ENCODE peak calls at places on chromosomes 6 and 20, in nine cellular contexts. B is gastrocnemius medialis; W is heart right ventricle; U is effector memory CD4-positive, alpha-beta T cell; Y is prostate gland; Z is CD8-positive, alpha-beta memory T cell; C is CD4-positive, alpha-beta memory T cell; G is tibial nerve; V is heart left ventricle. Q is an unnamed sample. For H3K4me1 and H3K36me3, the result is how much of the 10 kb centered on the place peaks cover.

GRCh38 chr6:154509421-154510143 is 903 bp downstream of the CNKSR3 start:
- DNase-seq in G (no peak), W (peak), U (no peak), B (peak), Y (peak), V (peak), C (no peak), Z (no peak), Q (peak)

GRCh38 chr6:102051001-102051400 is 657.5 kb downstream of the GRIK2 start:
- DNase-seq in B (no peak), C (no peak), Y (no peak), Z (no peak), V (no peak), W (no peak), G (no peak), U (no peak), Q (no peak)

GRCh38 chr20:23240519-23240918 is 110.1 kb upstream of the NXT1 start:
- DNase-seq in C (no peak), U (no peak), Z (no peak), V (no peak), Y (no peak), G (no peak), W (no peak), B (no peak), Q (no peak)

GRCh38 chr6:56835612-56836011 is 119.3 kb upstream of the BEND6 start:
- DNase-seq in B (no peak), C (no peak), Z (no peak), W (no peak), G (no peak), Y (no peak), U (no peak), V (no peak), Q (no peak)

GRCh38 chr6:111842891-111843290 is 30.4 kb downstream of the FYN start:
- DNase-seq in Y (no peak), U (no peak), V (no peak), Z (no peak), B (no peak), C (no peak), W (no peak), G (no peak), Q (no peak)

GRCh38 chr6:150711584-150712501 is 112.2 kb downstream of the PLEKHG1 start:
- DNase-seq in B (no peak), G (no peak), Y (peak), V (peak), U (no peak), W (peak), Z (no peak), C (no peak), Q (peak)

GRCh38 chr20:64161595-64162238 is 2.5 kb upstream of the MYT1 start:
- DNase-seq in G (no peak), Z (no peak), W (peak), C (peak), V (peak), B (no peak), U (no peak), Y (peak), Q (no peak)

GRCh38 chr6:168035661-168036616 is 38.5 kb downstream of the KIF25 start:
- DNase-seq in Z (no peak), V (peak), U (no peak), Y (no peak), G (no peak), B (no peak), W (no peak), C (no peak), Q (no peak)

GRCh38 chr20:36773548-36774242 is at the start of gene DSN1:
- DNase-seq in Z (peak), C (peak), V (peak), G (peak), U (peak), W (peak), B (peak), Y (peak), Q (peak)

GRCh38 chr20:14498809-14499208 is 161.4 kb upstream of the FLRT3 start:
- DNase-seq in U (no peak), Y (no peak), B (no peak), V (no peak), Z (no peak), W (no peak), C (no peak), G (no peak), Q (no peak)

GRCh38 chr6:148709577-148709976 is 37.3 kb upstream of the UST start:
- DNase-seq in U (no peak), G (no peak), C (no peak), Z (no peak), B (no peak), Y (peak), W (no peak), V (no peak), Q (no peak)

GRCh38 chr20:11173936-11174335 is 500.1 kb upstream of the JAG1 start:
- DNase-seq in B (no peak), C (no peak), G (no peak), Z (no peak), Y (no peak), V (no peak), W (no peak), U (no peak), Q (no peak)

GRCh38 chr6:138105446-138105845 is 1.8 kb downstream of the PERP start:
- DNase-seq in W (no peak), C (no peak), G (no peak), B (no peak), Z (no peak), V (no peak), Y (peak), U (no peak), Q (no peak)

GRCh38 chr20:61115627-61116026 is 136.4 kb upstream of the CDH4 start:
- DNase-seq in V (no peak), C (no peak), W (no peak), Z (no peak), Y (no peak), U (no peak), G (no peak), B (no peak), Q (no peak)

GRCh38 chr6:3269412-3269975 is 10.7 kb downstream of the PSMG4 start:
- DNase-seq in G (no peak), Z (no peak), U (no peak), W (no peak), V (no peak), C (peak), B (no peak), Y (no peak), Q (no peak)

GRCh38 chr6:163048345-163048744 is 320.6 kb downstream of the PACRG start:
- DNase-seq in V (no peak), W (no peak), Y (no peak), U (no peak), Z (no peak), B (no peak), C (no peak), G (no peak), Q (no peak)

DNA sequence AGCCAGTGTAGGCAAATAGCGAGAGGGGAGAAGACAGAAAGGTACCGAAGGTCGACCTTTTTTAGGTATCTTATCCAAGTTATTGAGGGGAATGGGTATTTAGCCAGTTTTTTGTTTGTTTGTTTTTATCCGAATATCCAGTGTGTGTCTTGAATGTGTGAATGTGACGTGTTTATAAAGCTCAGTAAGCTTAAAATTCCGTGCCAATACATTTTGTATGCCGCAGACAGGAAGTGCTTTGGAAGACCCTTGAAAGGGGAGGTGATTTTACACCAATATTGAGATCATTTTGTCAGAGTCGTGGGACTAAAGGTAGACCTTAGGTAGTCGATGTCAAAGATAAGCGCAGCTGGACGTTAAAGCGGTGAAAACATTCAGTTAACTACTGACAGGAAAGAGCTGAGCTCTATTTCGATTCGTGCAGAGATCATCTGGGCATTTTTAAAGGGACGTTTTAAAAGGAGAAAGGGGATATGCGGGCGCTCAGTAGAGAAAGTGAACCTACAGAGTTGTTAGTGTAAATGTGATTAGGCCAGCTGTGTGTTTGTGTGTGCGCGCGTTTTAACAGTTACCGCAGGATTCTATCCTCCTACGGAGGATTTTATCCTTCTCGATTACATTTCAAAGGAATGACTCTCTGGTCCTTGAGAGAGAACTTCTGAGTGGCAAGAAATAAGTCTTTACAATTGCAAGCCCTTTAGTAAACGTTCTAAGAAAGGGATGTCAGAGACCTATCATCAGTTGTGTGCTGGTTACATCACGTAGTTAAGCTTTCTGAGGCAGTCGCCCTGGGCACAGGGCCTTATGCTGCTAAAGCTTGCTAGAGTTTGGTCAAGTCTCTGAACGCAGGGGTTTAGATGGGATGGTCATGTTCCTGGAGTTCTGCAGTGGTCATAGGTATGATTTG is 597 bp upstream of the ECHDC1 start:
- DNase-seq in G (no peak), B (no peak), U (no peak), W (no peak), Z (peak), C (no peak), Y (no peak), V (no peak), Q (no peak)
- H3K4me1 ChIP-seq in G (under half), B (under half), U (under half), W (under half), Z (under half), C (under half), Y (under half), V (under half), Q (under half)

GRCh38 chr6:36524871-36525270 is 22.4 kb downstream of the STK38 start:
- DNase-seq in U (no peak), Z (no peak), Y (no peak), V (no peak), C (no peak), G (no peak), B (no peak), W (no peak), Q (no peak)

GRCh38 chr6:36523451-36523850 is 23.8 kb downstream of the STK38 start:
- DNase-seq in C (no peak), U (no peak), V (no peak), W (no peak), B (no peak), Y (no peak), Z (no peak), G (no peak), Q (no peak)

GRCh38 chr6:36523936-36524499 is 23.3 kb downstream of the STK38 start:
- DNase-seq in G (no peak), Y (no peak), W (no peak), V (no peak), B (no peak), Z (no peak), C (no peak), U (no peak), Q (no peak)

GRCh38 chr6:36526066-36526465 is 21.2 kb downstream of the STK38 start:
- DNase-seq in U (no peak), Z (no peak), V (no peak), C (no peak), G (no peak), B (no peak), Y (no peak), W (no peak), Q (no peak)

DNA sequence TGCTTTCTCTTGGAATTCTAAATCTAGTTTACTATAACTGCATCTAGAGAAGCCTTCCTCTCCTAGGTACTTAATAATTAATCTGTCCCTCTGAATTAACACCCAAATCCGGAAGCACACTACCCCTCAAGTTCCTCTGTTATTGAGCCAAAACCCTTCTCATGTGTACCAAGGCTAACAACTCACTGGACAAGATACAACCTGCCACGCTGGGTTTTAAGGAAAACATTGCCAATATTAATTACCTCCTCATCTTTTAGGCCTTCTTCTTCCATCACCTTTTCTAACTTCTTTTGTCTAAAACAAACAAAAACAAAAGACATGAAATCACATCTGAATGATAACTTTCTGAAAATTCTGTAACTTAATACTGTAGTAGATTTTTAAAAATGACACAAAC is 21.9 kb downstream of the STK38 start:
- DNase-seq in G (no peak), B (no peak), U (no peak), C (no peak), Z (no peak), Y (no peak), W (no peak), V (no peak), Q (no peak)
- H3K36me3 ChIP-seq in G (half or more), B (under half), U (half or more), C (half or more), Z (half or more), Y (under half), W (half or more), V (half or more), Q (under half)

GRCh38 chr6:157596461-157596860 is 215.5 kb downstream of the ZDHHC14 start:
- DNase-seq in B (no peak), V (peak), Y (no peak), G (no peak), Z (no peak), W (no peak), U (no peak), C (no peak), Q (no peak)
- H3K4me1 ChIP-seq in B (under half), V (under half), Y (under half), G (under half), Z (under half), W (under half), U (under half), C (under half), Q (under half)

DNA sequence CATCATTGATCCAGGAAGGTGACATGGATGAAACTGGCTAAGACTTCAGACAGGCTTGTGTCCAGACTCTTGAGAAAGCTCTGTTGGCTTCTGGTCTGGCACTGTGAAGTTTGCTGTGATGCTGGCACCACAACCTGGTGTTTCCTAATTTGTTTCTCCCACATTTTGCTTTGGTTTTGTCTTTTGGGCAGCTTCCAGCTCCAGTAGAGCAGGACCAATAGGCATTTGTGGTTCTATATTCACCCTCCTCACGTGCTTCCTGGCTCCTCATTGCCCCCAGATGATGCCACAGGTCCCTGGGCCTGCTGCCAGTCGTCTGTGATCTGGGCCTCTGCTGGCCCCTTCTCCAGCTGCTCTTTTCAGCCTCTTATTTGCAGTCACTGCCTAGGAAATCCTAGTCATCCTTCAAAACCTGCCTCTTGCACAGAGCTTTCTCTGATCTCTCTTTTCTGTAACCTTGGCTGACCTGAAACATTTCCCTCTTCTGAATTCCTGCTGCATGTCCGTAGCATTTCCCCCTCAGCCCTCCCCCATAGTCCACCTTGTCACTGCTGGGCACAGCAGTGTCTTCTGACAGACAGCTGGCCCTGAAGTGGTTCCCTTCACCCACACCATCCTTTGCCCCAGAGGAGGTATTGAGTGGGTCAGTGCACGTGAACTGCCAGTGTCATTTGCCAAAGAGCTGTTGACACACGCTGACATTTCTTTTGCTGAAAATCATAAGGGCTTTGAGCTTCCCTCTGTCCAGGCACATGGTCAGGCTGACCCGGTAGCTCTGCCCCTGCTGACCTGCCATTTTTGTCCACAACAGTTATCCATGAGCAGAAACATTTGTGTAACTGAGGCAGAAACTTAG is 63.0 kb downstream of the PTPN1 start:
- DNase-seq in B (peak), Z (no peak), G (peak), W (no peak), C (no peak), V (no peak), U (no peak), Y (no peak), Q (peak)
- H3K36me3 ChIP-seq in B (under half), Z (half or more), G (half or more), W (half or more), C (under half), V (half or more), U (half or more), Y (under half), Q (under half)

GRCh38 chr20:40720826-40721225 is 31.8 kb upstream of the MAFB start:
- DNase-seq in Z (no peak), V (no peak), Y (no peak), B (no peak), C (no peak), W (no peak), U (no peak), G (no peak), Q (no peak)
- H3K4me1 ChIP-seq in Z (under half), V (under half), Y (under half), B (under half), C (under half), W (under half), U (under half), G (under half), Q (under half)

DNA sequence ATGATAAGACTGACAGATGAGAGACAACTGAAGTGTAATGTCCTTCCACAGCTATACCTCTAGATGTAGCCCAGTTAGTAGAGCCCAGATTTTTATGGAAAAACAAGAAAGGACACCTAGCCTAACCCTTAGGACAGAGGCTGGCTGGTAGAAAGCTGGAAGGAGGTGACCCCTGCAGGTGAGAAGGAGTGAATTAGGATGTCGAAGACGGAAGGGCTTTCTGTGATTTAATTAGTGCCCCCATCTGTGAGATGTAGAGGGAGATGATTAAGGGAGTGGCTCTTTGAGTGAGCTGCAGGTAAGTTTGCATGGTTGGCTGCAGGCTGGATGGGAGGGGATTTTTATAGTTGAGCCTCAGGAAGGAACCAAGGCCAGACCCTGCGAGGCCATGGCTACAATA is 82.8 kb downstream of the GFRA4 start:
- DNase-seq in W (no peak), U (no peak), V (no peak), B (no peak), G (no peak), C (no peak), Y (no peak), Z (no peak), Q (no peak)
- H3K36me3 ChIP-seq in W (half or more), U (under half), V (half or more), B (half or more), G (half or more), C (under half), Y (under half), Z (under half), Q (under half)

GRCh38 chr6:135145509-135145865 is 35.6 kb upstream of the MYB start:
- DNase-seq in V (no peak), Y (no peak), B (no peak), U (no peak), W (no peak), Z (no peak), C (peak), G (no peak), Q (no peak)

GRCh38 chr6:135148889-135149288 is 32.2 kb upstream of the MYB start:
- DNase-seq in Z (no peak), C (no peak), B (no peak), G (no peak), U (no peak), W (no peak), V (no peak), Y (no peak), Q (no peak)

GRCh38 chr6:135144678-135145508 is 36.2 kb upstream of the MYB start:
- DNase-seq in V (no peak), G (no peak), C (peak), B (no peak), W (no peak), Z (peak), Y (peak), U (no peak), Q (no peak)

GRCh38 chr6:135147637-135148592 is 33.2 kb upstream of the MYB start:
- DNase-seq in W (no peak), Z (no peak), G (no peak), C (no peak), Y (no peak), V (no peak), B (no peak), U (no peak), Q (no peak)

DNA sequence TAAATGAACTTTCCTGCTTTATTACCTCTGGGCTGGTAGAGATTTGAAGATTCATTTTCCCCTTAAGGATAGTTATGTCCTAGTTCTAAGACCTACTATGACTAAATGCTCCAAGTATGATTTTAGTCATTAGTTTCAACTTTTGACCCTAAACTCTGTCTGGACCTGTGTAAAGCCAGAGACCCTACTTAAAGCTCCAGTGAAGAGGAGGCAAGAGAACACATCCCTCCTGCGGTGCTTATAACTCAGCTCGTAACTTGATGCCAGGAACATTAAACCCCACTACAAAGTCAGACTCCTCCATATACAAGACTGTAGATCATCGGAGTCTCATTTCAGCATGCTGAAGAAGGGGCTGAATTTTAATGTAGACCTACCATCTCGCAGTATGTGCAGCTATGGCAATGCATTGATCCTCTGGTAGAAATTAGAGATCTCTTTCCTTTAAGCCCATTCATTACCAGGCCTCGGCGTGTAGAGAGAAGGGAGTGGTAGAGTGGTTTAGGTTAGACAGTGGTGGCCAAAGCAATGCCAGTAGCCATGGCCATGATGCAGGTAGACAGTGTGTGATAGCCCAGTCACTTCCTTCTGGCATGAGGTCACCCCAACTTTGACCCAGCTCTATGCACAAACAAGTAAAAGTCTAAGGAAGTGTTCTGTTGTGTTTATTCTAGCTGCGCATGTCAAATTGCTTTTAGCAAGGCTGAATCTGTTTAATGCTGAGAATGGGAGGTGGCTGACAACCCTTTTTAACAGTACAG is 34.8 kb upstream of the MYB start:
- DNase-seq in Z (no peak), C (no peak), G (no peak), V (no peak), W (no peak), B (no peak), Y (no peak), U (no peak), Q (no peak)
- H3K4me1 ChIP-seq in Z (under half), C (under half), G (under half), V (under half), W (under half), B (under half), Y (under half), U (under half), Q (under half)

DNA sequence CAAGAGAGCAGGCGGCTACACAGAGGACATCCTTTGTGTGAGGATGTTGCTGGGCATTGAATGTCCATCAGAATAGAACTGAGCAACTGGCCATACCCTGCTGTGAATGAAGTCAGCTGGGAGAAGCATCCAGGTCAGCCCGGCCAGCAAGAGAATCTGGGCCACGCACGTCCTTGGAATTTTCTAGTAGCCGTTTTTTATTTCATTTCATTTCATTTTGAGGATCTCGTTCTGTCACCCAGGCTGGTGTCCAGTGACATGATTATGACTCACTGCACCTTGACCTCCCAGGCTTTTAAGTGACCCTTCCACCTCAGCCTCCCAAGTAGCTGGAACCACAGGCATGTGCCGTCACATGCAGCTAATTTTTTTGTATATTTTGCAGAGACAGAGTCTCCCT is 97.9 kb downstream of the SSR1 start:
- DNase-seq in G (no peak), U (no peak), V (no peak), Y (no peak), C (no peak), W (no peak), Z (no peak), B (peak), Q (peak)
- H3K36me3 ChIP-seq in G (half or more), U (under half), V (half or more), Y (under half), C (half or more), W (half or more), Z (under half), B (under half), Q (under half)

Q was measured in psoas muscle.